ENCODE peak calls at places on chromosomes 1 and 21, in four cellular contexts. One of them, this sample, is unnamed.

GRCh38 chr1:13582713-13583443 is 754 bp upstream of the PDPN start:
- DNase-seq in astrocyte of the spinal cord: no peak
- DNase-seq in nephron progenitor cell: peak; percentile 22
- DNase-seq in colonic mucosa: no peak
- DNase-seq in this sample: no peak

GRCh38 chr1:69738458-69738857 is 170.7 kb downstream of the LRRC7 start:
- DNase-seq in colonic mucosa: no peak
- DNase-seq in nephron progenitor cell: no peak
- DNase-seq in astrocyte of the spinal cord: peak; percentile 23
- DNase-seq in this sample: no peak

GRCh38 chr1:201361652-201362504 is 15.6 kb downstream of the TNNT2 start:
- DNase-seq in colonic mucosa: peak; percentile 38
- DNase-seq in astrocyte of the spinal cord: peak; percentile 21
- DNase-seq in nephron progenitor cell: peak; percentile 73
- DNase-seq in this sample: peak; percentile 75

GRCh38 chr1:8276932-8277331 is 41.0 kb upstream of the SLC45A1 start:
- DNase-seq in nephron progenitor cell: no peak
- DNase-seq in astrocyte of the spinal cord: no peak
- DNase-seq in colonic mucosa: no peak
- DNase-seq in this sample: no peak

GRCh38 chr1:216531308-216532239 is 108.3 kb upstream of the USH2A start:
- DNase-seq in nephron progenitor cell: no peak
- DNase-seq in colonic mucosa: no peak
- DNase-seq in astrocyte of the spinal cord: peak; percentile 39
- DNase-seq in this sample: peak; percentile 4

GRCh38 chr1:24949331-24949881 is 19.3 kb upstream of the RUNX3 start:
- DNase-seq in colonic mucosa: no peak
- DNase-seq in nephron progenitor cell: no peak
- DNase-seq in astrocyte of the spinal cord: peak; percentile 86
- DNase-seq in this sample: no peak

GRCh38 chr1:158686430-158687009 is at the start of gene SPTA1:
- DNase-seq in colonic mucosa: no peak
- DNase-seq in astrocyte of the spinal cord: no peak
- DNase-seq in nephron progenitor cell: no peak
- DNase-seq in this sample: no peak

GRCh38 chr1:9326596-9326995 is 33.9 kb downstream of the SPSB1 start:
- DNase-seq in astrocyte of the spinal cord: peak; percentile 73
- DNase-seq in colonic mucosa: peak; percentile 34
- DNase-seq in nephron progenitor cell: no peak
- DNase-seq in this sample: no peak

GRCh38 chr21:42561742-42562141 is 48.1 kb downstream of the SLC37A1 start:
- DNase-seq in colonic mucosa: peak; percentile 74
- DNase-seq in astrocyte of the spinal cord: no peak
- DNase-seq in nephron progenitor cell: peak; percentile 40
- DNase-seq in this sample: no peak

GRCh38 chr1:35707253-35708178 is 11.2 kb downstream of the C1orf216 start:
- DNase-seq in nephron progenitor cell: peak; percentile 78
- DNase-seq in astrocyte of the spinal cord: no peak
- DNase-seq in colonic mucosa: peak; percentile 30
- DNase-seq in this sample: peak; percentile 45

GRCh38 chr1:233614743-233615521 is 1.0 kb downstream of the KCNK1 start:
- DNase-seq in colonic mucosa: peak; percentile 43
- DNase-seq in nephron progenitor cell: peak; percentile 13
- DNase-seq in astrocyte of the spinal cord: no peak
- DNase-seq in this sample: peak; percentile 47

GRCh38 chr1:205374205-205375078 is 17.7 kb upstream of the KLHDC8A start:
- DNase-seq in colonic mucosa: no peak
- DNase-seq in astrocyte of the spinal cord: peak; percentile 88
- DNase-seq in nephron progenitor cell: no peak
- DNase-seq in this sample: no peak

GRCh38 chr1:33081554-33082305 is 777 bp downstream of the AZIN2 start:
- DNase-seq in astrocyte of the spinal cord: no peak
- DNase-seq in colonic mucosa: peak; percentile 44
- DNase-seq in nephron progenitor cell: peak; percentile 35
- DNase-seq in this sample: no peak

GRCh38 chr21:35024475-35024874 is 24.6 kb downstream of the RUNX1 start:
- DNase-seq in nephron progenitor cell: no peak
- DNase-seq in astrocyte of the spinal cord: no peak
- DNase-seq in colonic mucosa: no peak
- DNase-seq in this sample: no peak

GRCh38 chr1:51684776-51685175 is 67.9 kb downstream of the OSBPL9 start:
- DNase-seq in colonic mucosa: no peak
- DNase-seq in astrocyte of the spinal cord: no peak
- DNase-seq in nephron progenitor cell: no peak
- DNase-seq in this sample: no peak

GRCh38 chr1:187038789-187039188 is 210.0 kb downstream of the PLA2G4A start:
- DNase-seq in colonic mucosa: no peak
- DNase-seq in nephron progenitor cell: no peak
- DNase-seq in astrocyte of the spinal cord: peak; percentile 50
- DNase-seq in this sample: peak; percentile 45

GRCh38 chr1:180962178-180962577 is 49.5 kb downstream of the KIAA1614 start:
- DNase-seq in colonic mucosa: no peak
- DNase-seq in nephron progenitor cell: no peak
- DNase-seq in astrocyte of the spinal cord: no peak
- DNase-seq in this sample: no peak

DNA sequence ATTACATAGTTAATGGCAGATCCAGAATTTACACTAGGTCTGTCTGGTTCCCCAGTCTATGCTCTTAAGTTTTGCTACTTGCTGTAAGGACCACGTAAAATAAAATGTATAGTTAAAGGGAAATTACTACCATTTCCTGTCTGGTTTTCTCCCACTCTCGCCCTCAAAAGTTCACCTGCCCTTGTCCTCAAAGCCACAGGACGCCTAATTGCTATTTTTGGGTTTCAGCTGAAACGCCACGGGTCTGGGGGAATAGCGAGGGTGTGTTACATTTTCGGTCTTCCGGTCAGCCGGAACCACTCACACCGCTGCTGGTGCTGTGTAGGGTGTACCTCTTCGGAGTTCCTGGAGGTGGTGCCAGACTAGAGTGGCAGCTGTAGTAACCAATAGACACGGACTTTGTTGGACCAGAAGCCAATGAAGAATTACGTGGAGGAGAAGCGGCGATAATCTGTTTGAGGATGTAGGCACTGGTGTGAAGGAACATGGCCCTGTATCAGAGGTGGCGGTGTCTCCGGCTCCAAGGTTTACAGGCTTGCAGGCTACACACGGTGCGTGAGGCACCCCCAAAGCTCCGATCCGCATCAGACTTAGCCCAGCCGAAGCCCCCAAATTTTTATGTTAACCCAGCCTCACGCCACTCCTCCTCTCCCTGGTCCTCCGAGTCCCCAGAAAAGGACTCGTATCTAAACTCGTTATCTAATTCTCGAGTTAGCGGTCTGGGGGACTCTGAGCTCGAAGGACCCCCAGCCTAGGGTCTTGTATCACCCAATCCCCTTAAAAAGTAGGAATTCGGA is at the start of gene TARS2:
- DNase-seq in colonic mucosa: peak; percentile 98
- DNase-seq in nephron progenitor cell: peak; percentile 96
- DNase-seq in astrocyte of the spinal cord: peak; percentile 99
- DNase-seq in this sample: peak; percentile 98
- TF ChIP-seq CTCF in colonic mucosa: no peak
- TF ChIP-seq CTCF in nephron progenitor cell: no peak
- TF ChIP-seq CTCF in astrocyte of the spinal cord: peak; percentile 4
- TF ChIP-seq CTCF in this sample: peak; percentile 48

DNA sequence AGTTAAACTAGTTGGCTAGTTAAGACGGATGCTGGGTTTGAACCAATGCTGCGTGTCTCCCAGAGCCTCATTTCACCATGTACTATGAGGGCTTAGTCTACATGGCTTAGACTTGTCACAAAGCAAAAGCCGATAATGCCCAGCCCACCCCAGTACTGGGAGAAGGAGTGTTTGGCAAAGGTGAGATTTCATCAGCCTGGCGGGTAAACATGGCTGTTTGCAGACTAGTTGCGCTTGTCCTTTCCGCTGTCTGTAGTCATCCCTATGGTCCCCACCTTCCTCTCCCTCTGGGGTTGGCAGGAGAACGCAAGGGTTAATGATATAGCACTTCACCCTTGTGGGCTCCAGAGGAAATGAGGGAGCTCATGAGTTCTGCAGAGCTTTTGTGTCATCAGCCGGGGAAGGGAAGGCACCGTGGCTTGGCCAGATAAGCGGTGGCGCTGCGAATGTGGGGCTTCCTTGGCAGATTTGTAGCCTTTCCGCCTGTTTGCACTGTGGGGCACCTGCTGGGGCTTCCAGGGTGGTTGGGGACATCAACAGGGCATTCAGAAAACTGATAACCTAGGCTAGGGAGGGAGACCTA is 29.2 kb downstream of the SOX13 start:
- DNase-seq in astrocyte of the spinal cord: no peak
- DNase-seq in colonic mucosa: no peak
- DNase-seq in nephron progenitor cell: no peak
- DNase-seq in this sample: no peak
- TF ChIP-seq CTCF in astrocyte of the spinal cord: no peak
- TF ChIP-seq CTCF in colonic mucosa: no peak
- TF ChIP-seq CTCF in nephron progenitor cell: no peak
- TF ChIP-seq CTCF in this sample: no peak

GRCh38 chr1:152886090-152886489 is 8.0 kb downstream of the SMCP start:
- DNase-seq in nephron progenitor cell: no peak
- DNase-seq in astrocyte of the spinal cord: peak; percentile 35
- DNase-seq in colonic mucosa: no peak
- DNase-seq in this sample: no peak
- TF ChIP-seq CTCF in nephron progenitor cell: no peak
- TF ChIP-seq CTCF in astrocyte of the spinal cord: no peak
- TF ChIP-seq CTCF in colonic mucosa: no peak
- TF ChIP-seq CTCF in this sample: no peak

GRCh38 chr1:40593449-40594186 is 62.2 kb downstream of the ZNF684 start:
- DNase-seq in colonic mucosa: no peak
- DNase-seq in nephron progenitor cell: no peak
- DNase-seq in astrocyte of the spinal cord: no peak
- DNase-seq in this sample: no peak

GRCh38 chr1:40594187-40594531 is 62.7 kb downstream of the ZNF684 start:
- DNase-seq in colonic mucosa: no peak
- DNase-seq in nephron progenitor cell: no peak
- DNase-seq in astrocyte of the spinal cord: no peak
- DNase-seq in this sample: no peak

GRCh38 chr1:40595623-40596022 is 64.2 kb downstream of the ZNF684 start:
- DNase-seq in nephron progenitor cell: no peak
- DNase-seq in colonic mucosa: no peak
- DNase-seq in astrocyte of the spinal cord: no peak
- DNase-seq in this sample: no peak

GRCh38 chr1:40592107-40592773 is 60.8 kb downstream of the ZNF684 start:
- DNase-seq in astrocyte of the spinal cord: peak; percentile 27
- DNase-seq in colonic mucosa: no peak
- DNase-seq in nephron progenitor cell: no peak
- DNase-seq in this sample: peak; percentile 44
- TF ChIP-seq CTCF in astrocyte of the spinal cord: peak; percentile 56
- TF ChIP-seq CTCF in colonic mucosa: no peak
- TF ChIP-seq CTCF in nephron progenitor cell: peak; percentile 13
- TF ChIP-seq CTCF in this sample: peak; percentile 20

DNA sequence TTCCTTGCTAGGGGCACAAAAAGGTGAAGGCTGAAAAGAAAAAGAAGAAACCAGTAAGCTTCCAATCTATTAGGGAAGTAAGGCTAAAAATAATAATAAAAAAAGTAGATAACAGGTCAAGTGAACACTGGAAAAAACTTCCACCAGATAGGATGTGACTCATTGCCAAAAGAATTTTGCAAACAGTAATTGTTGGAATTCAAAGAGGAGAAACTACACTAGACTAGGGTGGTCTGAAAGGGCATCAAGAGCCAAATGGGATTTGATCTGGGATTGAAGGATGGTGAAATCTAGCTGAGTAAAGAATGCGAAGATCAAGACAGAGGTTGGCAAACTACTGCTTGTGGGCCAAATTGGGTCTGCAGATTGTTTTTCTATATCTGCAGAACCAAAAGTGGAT is 6.0 kb upstream of the ST6GALNAC3 start:
- DNase-seq in astrocyte of the spinal cord: peak; percentile 23
- DNase-seq in colonic mucosa: no peak
- DNase-seq in nephron progenitor cell: no peak
- DNase-seq in this sample: no peak
- TF ChIP-seq CTCF in astrocyte of the spinal cord: no peak
- TF ChIP-seq CTCF in colonic mucosa: no peak
- TF ChIP-seq CTCF in nephron progenitor cell: no peak
- TF ChIP-seq CTCF in this sample: no peak

This sample was measured in Calu3.